ENCODE peak calls at places on chromosomes 2 and 18, in six cellular contexts. One of them, this sample, is unnamed.

GRCh38 chr18:11407900-11408299 is 201.5 kb upstream of the SLC35G4 start:
- DNase-seq in CD8-positive, alpha-beta memory T cell: no peak
- DNase-seq in cardiac fibroblast: peak; percentile 50
- DNase-seq in GM23338: no peak
- DNase-seq in fibroblast of mammary gland: peak; percentile 32
- DNase-seq in dorsolateral prefrontal cortex: no peak
- DNase-seq in this sample: peak; percentile 73

GRCh38 chr2:62014102-62014501 is 108.6 kb downstream of the COMMD1 start:
- DNase-seq in cardiac fibroblast: peak; percentile 94
- DNase-seq in CD8-positive, alpha-beta memory T cell: no peak
- DNase-seq in fibroblast of mammary gland: peak; percentile 74
- DNase-seq in GM23338: peak; percentile 22
- DNase-seq in dorsolateral prefrontal cortex: peak; percentile 72
- DNase-seq in this sample: peak; percentile 58

GRCh38 chr2:68734688-68735525 is at the start of gene ARHGAP25:
- DNase-seq in CD8-positive, alpha-beta memory T cell: peak; percentile 67
- DNase-seq in fibroblast of mammary gland: no peak
- DNase-seq in dorsolateral prefrontal cortex: no peak
- DNase-seq in GM23338: no peak
- DNase-seq in cardiac fibroblast: no peak
- DNase-seq in this sample: no peak

GRCh38 chr18:8799593-8799992 is 94.2 kb downstream of the MTCL1 start:
- DNase-seq in fibroblast of mammary gland: peak; percentile 22
- DNase-seq in cardiac fibroblast: no peak
- DNase-seq in GM23338: no peak
- DNase-seq in dorsolateral prefrontal cortex: no peak
- DNase-seq in CD8-positive, alpha-beta memory T cell: no peak
- DNase-seq in this sample: no peak

GRCh38 chr2:230983566-230983965 is 12.4 kb upstream of the SPATA3 start:
- DNase-seq in GM23338: no peak
- DNase-seq in cardiac fibroblast: no peak
- DNase-seq in dorsolateral prefrontal cortex: no peak
- DNase-seq in CD8-positive, alpha-beta memory T cell: no peak
- DNase-seq in fibroblast of mammary gland: no peak
- DNase-seq in this sample: no peak

GRCh38 chr18:44758821-44759624 is 78.3 kb downstream of the SETBP1 start:
- DNase-seq in GM23338: no peak
- DNase-seq in CD8-positive, alpha-beta memory T cell: no peak
- DNase-seq in dorsolateral prefrontal cortex: no peak
- DNase-seq in cardiac fibroblast: no peak
- DNase-seq in fibroblast of mammary gland: no peak
- DNase-seq in this sample: peak; percentile 73

GRCh38 chr2:1132328-1132964 is 181.8 kb downstream of the SNTG2 start:
- DNase-seq in GM23338: no peak
- DNase-seq in dorsolateral prefrontal cortex: no peak
- DNase-seq in fibroblast of mammary gland: no peak
- DNase-seq in CD8-positive, alpha-beta memory T cell: no peak
- DNase-seq in cardiac fibroblast: no peak
- DNase-seq in this sample: no peak

GRCh38 chr2:74571058-74571457 is 16.5 kb downstream of the DOK1 start:
- DNase-seq in fibroblast of mammary gland: no peak
- DNase-seq in GM23338: no peak
- DNase-seq in cardiac fibroblast: no peak
- DNase-seq in CD8-positive, alpha-beta memory T cell: no peak
- DNase-seq in dorsolateral prefrontal cortex: no peak
- DNase-seq in this sample: no peak

GRCh38 chr18:7116001-7116831 is 1.4 kb downstream of the LAMA1 start:
- DNase-seq in cardiac fibroblast: peak; percentile 52
- DNase-seq in CD8-positive, alpha-beta memory T cell: no peak
- DNase-seq in dorsolateral prefrontal cortex: no peak
- DNase-seq in GM23338: peak; percentile 78
- DNase-seq in fibroblast of mammary gland: peak; percentile 25
- DNase-seq in this sample: no peak

GRCh38 chr2:42567806-42568429 is 514 bp upstream of the MTA3 start:
- DNase-seq in cardiac fibroblast: peak; percentile 13
- DNase-seq in fibroblast of mammary gland: no peak
- DNase-seq in dorsolateral prefrontal cortex: peak; percentile 53
- DNase-seq in CD8-positive, alpha-beta memory T cell: no peak
- DNase-seq in GM23338: peak; percentile 89
- DNase-seq in this sample: peak; percentile 74

GRCh38 chr2:188050716-188051115 is 241.0 kb upstream of the GULP1 start:
- DNase-seq in fibroblast of mammary gland: no peak
- DNase-seq in GM23338: no peak
- DNase-seq in CD8-positive, alpha-beta memory T cell: no peak
- DNase-seq in dorsolateral prefrontal cortex: no peak
- DNase-seq in cardiac fibroblast: no peak
- DNase-seq in this sample: no peak

GRCh38 chr2:134470561-134471168 is 216.8 kb downstream of the MGAT5 start:
- DNase-seq in fibroblast of mammary gland: no peak
- DNase-seq in cardiac fibroblast: no peak
- DNase-seq in CD8-positive, alpha-beta memory T cell: no peak
- DNase-seq in GM23338: no peak
- DNase-seq in dorsolateral prefrontal cortex: no peak
- DNase-seq in this sample: no peak

GRCh38 chr2:148483675-148484074 is 160.9 kb upstream of the EPC2 start:
- DNase-seq in GM23338: no peak
- DNase-seq in CD8-positive, alpha-beta memory T cell: no peak
- DNase-seq in fibroblast of mammary gland: peak; percentile 17
- DNase-seq in dorsolateral prefrontal cortex: no peak
- DNase-seq in cardiac fibroblast: no peak
- DNase-seq in this sample: no peak

GRCh38 chr2:64296150-64296500 is 151.9 kb upstream of the PELI1 start:
- DNase-seq in CD8-positive, alpha-beta memory T cell: no peak
- DNase-seq in GM23338: peak; percentile 39
- DNase-seq in cardiac fibroblast: no peak
- DNase-seq in fibroblast of mammary gland: no peak
- DNase-seq in dorsolateral prefrontal cortex: peak; percentile 88
- DNase-seq in this sample: no peak

GRCh38 chr18:76491801-76492668 is 3.0 kb downstream of the ZNF516 start:
- DNase-seq in dorsolateral prefrontal cortex: peak; percentile 59
- DNase-seq in fibroblast of mammary gland: peak; percentile 39
- DNase-seq in CD8-positive, alpha-beta memory T cell: no peak
- DNase-seq in cardiac fibroblast: peak; percentile 41
- DNase-seq in GM23338: peak; percentile 58
- DNase-seq in this sample: peak; percentile 91

GRCh38 chr18:41744664-41745063 is 210.4 kb upstream of the PIK3C3 start:
- DNase-seq in dorsolateral prefrontal cortex: no peak
- DNase-seq in GM23338: peak; percentile 24
- DNase-seq in cardiac fibroblast: peak; percentile 20
- DNase-seq in CD8-positive, alpha-beta memory T cell: no peak
- DNase-seq in fibroblast of mammary gland: no peak
- DNase-seq in this sample: no peak
- H3K4me3 ChIP-seq in dorsolateral prefrontal cortex: peak overlapping the region; percentile 34
- H3K4me3 ChIP-seq in GM23338: peak overlapping the region; percentile 27
- H3K4me3 ChIP-seq in cardiac fibroblast: no peak overlapping the region
- H3K4me3 ChIP-seq in CD8-positive, alpha-beta memory T cell: no peak overlapping the region
- H3K4me3 ChIP-seq in fibroblast of mammary gland: no peak overlapping the region
- H3K4me3 ChIP-seq in this sample: no peak overlapping the region

GRCh38 chr2:142220239-142220638 is 89.4 kb upstream of the LRP1B start:
- DNase-seq in fibroblast of mammary gland: no peak
- DNase-seq in dorsolateral prefrontal cortex: no peak
- DNase-seq in CD8-positive, alpha-beta memory T cell: no peak
- DNase-seq in GM23338: no peak
- DNase-seq in cardiac fibroblast: no peak
- DNase-seq in this sample: no peak

GRCh38 chr2:142218471-142218870 is 87.7 kb upstream of the LRP1B start:
- DNase-seq in cardiac fibroblast: no peak
- DNase-seq in CD8-positive, alpha-beta memory T cell: no peak
- DNase-seq in fibroblast of mammary gland: peak; percentile 2
- DNase-seq in GM23338: no peak
- DNase-seq in dorsolateral prefrontal cortex: no peak
- DNase-seq in this sample: no peak

GRCh38 chr2:142222715-142223114 is 91.9 kb upstream of the LRP1B start:
- DNase-seq in GM23338: no peak
- DNase-seq in CD8-positive, alpha-beta memory T cell: no peak
- DNase-seq in fibroblast of mammary gland: no peak
- DNase-seq in dorsolateral prefrontal cortex: no peak
- DNase-seq in cardiac fibroblast: no peak
- DNase-seq in this sample: no peak

GRCh38 chr2:142220901-142221300 is 90.1 kb upstream of the LRP1B start:
- DNase-seq in fibroblast of mammary gland: peak; percentile 7
- DNase-seq in GM23338: no peak
- DNase-seq in CD8-positive, alpha-beta memory T cell: no peak
- DNase-seq in dorsolateral prefrontal cortex: no peak
- DNase-seq in cardiac fibroblast: peak; percentile 1
- DNase-seq in this sample: no peak

GRCh38 chr2:142217804-142218203 is 87.0 kb upstream of the LRP1B start:
- DNase-seq in GM23338: no peak
- DNase-seq in fibroblast of mammary gland: peak; percentile 7
- DNase-seq in CD8-positive, alpha-beta memory T cell: no peak
- DNase-seq in dorsolateral prefrontal cortex: no peak
- DNase-seq in cardiac fibroblast: no peak
- DNase-seq in this sample: no peak
- H3K4me3 ChIP-seq in GM23338: no peak overlapping the region
- H3K4me3 ChIP-seq in fibroblast of mammary gland: no peak overlapping the region
- H3K4me3 ChIP-seq in CD8-positive, alpha-beta memory T cell: no peak overlapping the region
- H3K4me3 ChIP-seq in dorsolateral prefrontal cortex: no peak overlapping the region
- H3K4me3 ChIP-seq in cardiac fibroblast: no peak overlapping the region
- H3K4me3 ChIP-seq in this sample: no peak overlapping the region

DNA sequence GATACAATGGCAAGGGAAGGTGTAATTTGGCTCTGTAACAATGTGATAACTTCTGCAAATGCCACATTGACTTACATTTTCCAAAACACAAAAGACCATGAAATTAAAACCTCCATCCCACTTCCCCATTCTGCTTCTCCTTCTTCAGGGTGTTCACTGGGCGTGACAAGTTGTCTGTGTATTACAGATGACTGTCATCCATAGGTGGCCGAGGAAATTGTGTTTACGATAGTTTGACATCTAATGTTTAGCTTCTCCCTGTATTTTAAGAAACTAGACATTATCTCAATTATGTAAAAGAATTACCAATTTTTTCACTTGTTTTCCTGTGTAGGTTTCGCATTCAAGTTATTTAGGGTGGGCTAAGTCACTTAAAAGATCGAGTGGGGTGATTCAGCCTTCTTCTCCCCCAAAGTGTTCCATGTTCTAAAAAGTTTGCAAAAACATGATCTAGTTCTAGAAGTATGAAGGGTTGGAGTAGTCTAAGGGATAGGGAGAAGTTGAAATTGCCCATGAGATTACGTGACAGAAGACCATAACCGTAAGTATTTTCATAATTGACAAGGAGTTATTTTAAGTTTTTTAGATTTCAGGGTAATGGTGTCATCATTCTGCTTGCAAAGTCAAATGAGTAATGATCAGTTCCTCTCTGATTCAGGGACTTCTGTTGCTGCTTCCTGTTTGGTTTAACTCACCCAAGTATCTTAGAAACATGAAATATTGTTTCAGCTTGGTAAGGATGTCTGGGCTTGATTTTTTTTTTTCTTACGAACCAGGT is 25.2 kb upstream of the CYTIP start:
- DNase-seq in dorsolateral prefrontal cortex: no peak
- DNase-seq in cardiac fibroblast: peak; percentile 29
- DNase-seq in fibroblast of mammary gland: peak; percentile 69
- DNase-seq in CD8-positive, alpha-beta memory T cell: no peak
- DNase-seq in GM23338: no peak
- DNase-seq in this sample: peak; percentile 51
- H3K4me3 ChIP-seq in dorsolateral prefrontal cortex: no peak overlapping the region
- H3K4me3 ChIP-seq in cardiac fibroblast: no peak overlapping the region
- H3K4me3 ChIP-seq in fibroblast of mammary gland: no peak overlapping the region
- H3K4me3 ChIP-seq in CD8-positive, alpha-beta memory T cell: no peak overlapping the region
- H3K4me3 ChIP-seq in GM23338: no peak overlapping the region
- H3K4me3 ChIP-seq in this sample: no peak overlapping the region

DNA sequence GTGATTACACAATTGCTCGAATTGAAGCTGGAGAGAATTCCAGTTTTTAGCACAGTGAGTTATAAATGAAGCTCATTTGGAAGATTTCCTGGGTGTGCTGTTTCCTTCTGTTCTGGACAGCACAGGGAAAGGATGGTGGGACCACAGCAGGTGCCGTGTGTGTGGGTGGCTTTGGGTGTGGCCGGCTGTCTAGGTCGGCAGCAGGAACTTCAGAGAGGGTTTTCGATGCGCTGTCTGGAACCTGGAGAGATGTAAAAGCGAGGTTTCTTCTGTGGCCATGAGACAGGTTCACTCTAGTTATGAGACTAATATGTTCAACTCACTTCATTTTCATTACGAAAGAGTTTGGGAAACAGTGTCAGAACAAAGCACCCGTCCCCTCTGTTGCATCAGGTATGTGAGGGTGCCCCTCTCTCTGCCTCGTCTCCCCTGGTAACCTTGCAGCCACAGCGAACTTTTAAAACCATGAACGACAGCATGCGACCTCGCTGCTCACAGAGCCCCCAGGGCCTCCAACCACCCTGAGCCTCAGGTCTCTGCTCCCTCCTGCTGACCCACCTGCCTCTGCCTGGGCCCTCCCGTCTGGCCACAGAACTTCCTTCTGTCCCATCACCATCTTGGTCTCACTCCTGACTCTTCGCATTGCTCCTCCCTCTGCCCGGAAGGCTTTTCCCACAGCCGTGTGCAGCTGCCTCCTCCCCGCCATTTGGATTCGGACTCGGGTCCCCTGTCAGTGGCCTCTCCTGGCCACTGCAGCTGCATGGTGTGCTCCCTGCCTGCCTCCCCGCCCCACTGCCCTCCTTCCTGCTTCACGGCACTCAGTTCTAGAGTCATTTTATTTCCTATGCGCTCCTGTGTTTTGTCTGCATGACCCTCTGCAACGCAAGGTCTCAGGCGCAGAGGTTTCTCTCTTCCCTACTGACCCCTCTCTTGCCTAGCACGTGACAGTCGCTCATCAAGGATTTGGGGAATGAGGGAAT is 151.2 kb downstream of the NDUFA10 start:
- DNase-seq in dorsolateral prefrontal cortex: no peak
- DNase-seq in GM23338: no peak
- DNase-seq in fibroblast of mammary gland: no peak
- DNase-seq in CD8-positive, alpha-beta memory T cell: no peak
- DNase-seq in cardiac fibroblast: no peak
- DNase-seq in this sample: no peak
- H3K4me3 ChIP-seq in dorsolateral prefrontal cortex: no peak overlapping the region
- H3K4me3 ChIP-seq in GM23338: no peak overlapping the region
- H3K4me3 ChIP-seq in fibroblast of mammary gland: no peak overlapping the region
- H3K4me3 ChIP-seq in CD8-positive, alpha-beta memory T cell: no peak overlapping the region
- H3K4me3 ChIP-seq in cardiac fibroblast: no peak overlapping the region
- H3K4me3 ChIP-seq in this sample: no peak overlapping the region